ENCODE peak calls at places on chromosomes 2 and 18, in six cellular contexts. E is neural crest cell; A is dermis blood vessel endothelial cell; F is 8988T; I is HTR-8/SVneo; C is activated CD4-positive, alpha-beta T cell treated with anti-CD3 and anti-CD28 coated beads for 1 hour. Z is an unnamed sample.

GRCh38 chr2:40251146-40251545 is 200.7 kb downstream of the SLC8A1 start:
- DNase-seq in E (no peak), C (no peak), I (no peak), A (peak), F (no peak), Z (no peak)

GRCh38 chr2:176174850-176175728 is 13.4 kb upstream of the HOXD1 start:
- DNase-seq in E (no peak), C (no peak), A (no peak), F (no peak), I (no peak), Z (no peak)

GRCh38 chr18:23336072-23336471 is 117.0 kb upstream of the RIOK3 start:
- DNase-seq in C (no peak), E (no peak), F (no peak), A (peak), I (no peak), Z (no peak)

GRCh38 chr2:26130763-26131162 is 42.1 kb upstream of the GAREM2 start:
- DNase-seq in F (no peak), E (no peak), A (no peak), I (no peak), C (no peak), Z (no peak)

GRCh38 chr2:201500534-201500933 is 49.0 kb downstream of the STRADB start:
- DNase-seq in I (no peak), C (no peak), A (no peak), F (no peak), E (no peak), Z (peak)

GRCh38 chr2:224865016-224865415 is 148.9 kb upstream of the CCDC195 start:
- DNase-seq in I (no peak), F (no peak), C (no peak), E (no peak), A (no peak), Z (no peak)

GRCh38 chr2:6080837-6081541 is 388.8 kb downstream of the SOX11 start:
- DNase-seq in E (no peak), I (no peak), C (no peak), F (no peak), A (no peak), Z (no peak)

GRCh38 chr18:48834421-48835011 is 116.2 kb downstream of the SMAD7 start:
- DNase-seq in A (peak), I (peak), E (no peak), C (peak), F (peak), Z (peak)

GRCh38 chr2:180979086-180979934 is 1.1 kb upstream of the UBE2E3 start:
- DNase-seq in I (peak), C (no peak), A (peak), E (no peak), F (no peak), Z (peak)

GRCh38 chr2:70440621-70441020 is 113.0 kb downstream of the TGFA start:
- DNase-seq in F (no peak), C (peak), A (peak), I (no peak), E (no peak), Z (no peak)

GRCh38 chr2:171754254-171754939 is 67.1 kb downstream of the DYNC1I2 start:
- DNase-seq in F (no peak), A (no peak), E (no peak), I (no peak), C (no peak), Z (peak)

GRCh38 chr2:176522271-176522670 is 253.0 kb downstream of the MTX2 start:
- DNase-seq in I (no peak), A (no peak), C (no peak), E (no peak), F (no peak), Z (no peak)

GRCh38 chr18:59357928-59358327 is 1.1 kb downstream of the LMAN1 start:
- DNase-seq in I (peak), F (no peak), C (no peak), E (no peak), A (peak), Z (peak)

GRCh38 chr18:11972371-11973174 is 8.7 kb upstream of the IMPA2 start:
- DNase-seq in A (no peak), E (no peak), F (no peak), I (no peak), C (no peak), Z (no peak)

GRCh38 chr2:48566582-48566981 is 36.6 kb downstream of the STON1 start:
- DNase-seq in E (peak), F (no peak), C (no peak), A (no peak), I (no peak), Z (peak)

GRCh38 chr2:224211821-224212220 is 172.7 kb upstream of the SERPINE2 start:
- DNase-seq in F (no peak), C (no peak), E (no peak), A (no peak), I (no peak), Z (no peak)

GRCh38 chr18:6055711-6056110 is 160.4 kb upstream of the TMEM200C start:
- DNase-seq in F (no peak), E (no peak), A (peak), C (no peak), I (no peak), Z (peak)

GRCh38 chr2:162029287-162029901 is 44.6 kb downstream of the DPP4 start:
- DNase-seq in I (peak), F (peak), C (no peak), A (peak), E (no peak), Z (peak)

GRCh38 chr2:215831296-215831913 is 181.9 kb downstream of the MREG start:
- DNase-seq in F (no peak), C (no peak), E (no peak), I (no peak), A (peak), Z (peak)

GRCh38 chr2:57936216-57936615 is 110.4 kb upstream of the VRK2 start:
- DNase-seq in E (no peak), A (no peak), C (no peak), I (no peak), F (no peak), Z (no peak)

GRCh38 chr2:102386004-102386403 is 30.4 kb downstream of the IL18R1 start:
- DNase-seq in I (no peak), F (no peak), C (no peak), E (no peak), A (no peak), Z (no peak)

GRCh38 chr2:240271716-240272341 is 131.4 kb upstream of the OTOS start:
- DNase-seq in E (no peak), A (no peak), I (no peak), C (no peak), F (no peak), Z (no peak)

GRCh38 chr2:52336951-52337350 is 1305.0 kb upstream of the NRXN1 start:
- DNase-seq in I (no peak), C (no peak), E (no peak), A (no peak), F (no peak), Z (no peak)

GRCh38 chr18:46445914-46446313 is 211.1 kb downstream of the LOXHD1 start:
- DNase-seq in F (no peak), E (no peak), I (no peak), A (no peak), C (no peak), Z (no peak)

GRCh38 chr2:219362524-219363164 is 25.1 kb downstream of the DNPEP start:
- DNase-seq in C (no peak), E (no peak), A (peak), I (peak), F (no peak), Z (peak)

GRCh38 chr2:168089200-168089599 is 158.2 kb downstream of the STK39 start:
- DNase-seq in A (no peak), E (no peak), F (no peak), C (no peak), I (no peak), Z (no peak)

GRCh38 chr18:7637269-7637668 is 70.2 kb downstream of the PTPRM start:
- DNase-seq in I (no peak), F (no peak), A (no peak), E (no peak), C (no peak), Z (no peak)

GRCh38 chr18:48813833-48814489 is 136.8 kb downstream of the SMAD7 start:
- DNase-seq in A (no peak), F (no peak), C (peak), I (no peak), E (no peak), Z (no peak)

GRCh38 chr18:74396252-74397204 is 60.6 kb downstream of the DIPK1C start:
- DNase-seq in A (no peak), F (no peak), C (no peak), E (no peak), I (no peak), Z (no peak)

GRCh38 chr2:118847447-118848172 is at the start of gene EN1:
- DNase-seq in C (peak), A (no peak), F (no peak), I (no peak), E (peak), Z (no peak)

GRCh38 chr18:31424383-31424988 is 23.1 kb upstream of the DSG3 start:
- DNase-seq in E (peak), I (peak), F (no peak), C (no peak), A (peak), Z (no peak)

GRCh38 chr2:114025030-114025429 is 135.1 kb downstream of the ACTR3 start:
- DNase-seq in E (no peak), C (no peak), F (no peak), A (no peak), I (no peak), Z (no peak)

Z was measured in hepatic stellate cell.